ENCODE peak calls at places on chromosomes 16 and 17, in five cellular contexts. One of them, this sample, is unnamed.

GRCh38 chr17:18948476-18949006 is 3.4 kb upstream of the SLC5A10 start:
- DNase-seq in EL: no peak
- DNase-seq in Karpas-422: no peak
- DNase-seq in NCI-H510A: no peak
- DNase-seq in DMS153: no peak
- DNase-seq in this sample: no peak

GRCh38 chr17:77002103-77003045 is 134.2 kb downstream of the MGAT5B start:
- DNase-seq in EL: peak; percentile 88
- DNase-seq in Karpas-422: no peak
- DNase-seq in NCI-H510A: no peak
- DNase-seq in DMS153: peak; percentile 10
- DNase-seq in this sample: peak; percentile 96

GRCh38 chr16:86889974-86890373 is 311.6 kb downstream of the FOXL1 start:
- DNase-seq in EL: no peak
- DNase-seq in Karpas-422: no peak
- DNase-seq in NCI-H510A: no peak
- DNase-seq in DMS153: no peak
- DNase-seq in this sample: no peak

GRCh38 chr16:716250-716607 is 1.3 kb downstream of the METRN start:
- DNase-seq in EL: peak; percentile 51
- DNase-seq in Karpas-422: no peak
- DNase-seq in NCI-H510A: no peak
- DNase-seq in DMS153: no peak
- DNase-seq in this sample: peak; percentile 37

GRCh38 chr17:76449126-76449525 is 3.8 kb downstream of the UBE2O start:
- DNase-seq in EL: no peak
- DNase-seq in Karpas-422: no peak
- DNase-seq in NCI-H510A: no peak
- DNase-seq in DMS153: no peak
- DNase-seq in this sample: no peak

GRCh38 chr16:89009343-89010209 is 32.6 kb upstream of the CBFA2T3 start:
- DNase-seq in EL: no peak
- DNase-seq in Karpas-422: peak; percentile 76
- DNase-seq in NCI-H510A: no peak
- DNase-seq in DMS153: no peak
- DNase-seq in this sample: no peak

GRCh38 chr16:23298290-23298689 is 3.8 kb upstream of the SCNN1B start:
- DNase-seq in EL: no peak
- DNase-seq in Karpas-422: peak; percentile 47
- DNase-seq in NCI-H510A: no peak
- DNase-seq in DMS153: no peak
- DNase-seq in this sample: no peak

GRCh38 chr16:89691231-89691985 is 4.9 kb downstream of the CDK10 start:
- DNase-seq in EL: no peak
- DNase-seq in Karpas-422: no peak
- DNase-seq in NCI-H510A: no peak
- DNase-seq in DMS153: no peak
- DNase-seq in this sample: no peak

GRCh38 chr16:53827741-53828140 is 123.8 kb downstream of the FTO start:
- DNase-seq in EL: no peak
- DNase-seq in Karpas-422: no peak
- DNase-seq in NCI-H510A: no peak
- DNase-seq in DMS153: no peak
- DNase-seq in this sample: no peak